ENCODE peak calls at places on chromosomes 2 and 18, in six cellular contexts. Z is amniotic stem cell; I is T-helper 17 cell; N is HTR-8/SVneo; A is activated CD4-positive, alpha-beta T cell treated with anti-CD3 and anti-CD28 coated beads, Interleukin-2, amount 50 U/mL, for 1 hour; W is activated CD4-positive, CD25-positive, alpha-beta regulatory T cell. O is an unnamed sample.

GRCh38 chr2:165691615-165692014 is 102.4 kb downstream of the GALNT3 start:
- DNase-seq in Z (peak), I (no peak), N (no peak), A (no peak), W (no peak), O (no peak)

GRCh38 chr2:223626713-223627112 is 24.6 kb upstream of the SCG2 start:
- DNase-seq in Z (peak), I (no peak), N (peak), A (no peak), W (no peak), O (no peak)

GRCh38 chr18:46629356-46629755 is 27.7 kb downstream of the LOXHD1 start:
- DNase-seq in Z (no peak), I (no peak), N (no peak), A (no peak), W (no peak), O (no peak)

GRCh38 chr18:37634516-37634915 is 68.9 kb upstream of the CELF4 start:
- DNase-seq in Z (no peak), I (no peak), N (no peak), A (no peak), W (no peak), O (no peak)

GRCh38 chr2:169397697-169398096 is 35.4 kb upstream of the LRP2 start:
- DNase-seq in Z (no peak), I (no peak), N (peak), A (no peak), W (no peak), O (no peak)

GRCh38 chr2:173522356-173522755 is 167.7 kb downstream of the CDCA7 start:
- DNase-seq in Z (no peak), I (no peak), N (no peak), A (no peak), W (no peak), O (no peak)

GRCh38 chr2:85733121-85733960 is 20.4 kb upstream of the ATOH8 start:
- DNase-seq in Z (no peak), I (no peak), N (no peak), A (no peak), W (no peak), O (no peak)

GRCh38 chr2:942775-943460 is 7.7 kb upstream of the SNTG2 start:
- DNase-seq in Z (no peak), I (no peak), N (no peak), A (no peak), W (no peak), O (no peak)

GRCh38 chr18:32040936-32041335 is 22.3 kb downstream of the RNF125 start:
- DNase-seq in Z (no peak), I (no peak), N (no peak), A (peak), W (no peak), O (no peak)

GRCh38 chr2:41923156-41923786 is 124.5 kb upstream of the PKDCC start:
- DNase-seq in Z (no peak), I (no peak), N (no peak), A (no peak), W (no peak), O (no peak)

GRCh38 chr2:65282492-65283053 is 54.9 kb downstream of the ACTR2 start:
- DNase-seq in Z (no peak), I (no peak), N (no peak), A (no peak), W (no peak), O (no peak)

GRCh38 chr2:74503506-74504475 is 3.7 kb downstream of the PCGF1 start:
- DNase-seq in Z (no peak), I (no peak), N (no peak), A (no peak), W (no peak), O (no peak)

GRCh38 chr18:767084-767882 is 44.8 kb downstream of the YES1 start:
- DNase-seq in Z (no peak), I (no peak), N (no peak), A (no peak), W (no peak), O (no peak)

GRCh38 chr2:114534728-114535084 is 92.3 kb downstream of the DPP10 start:
- DNase-seq in Z (no peak), I (no peak), N (no peak), A (no peak), W (no peak), O (no peak)

O was measured in memory B cell.